ENCODE peak calls at places on chromosomes 5 and 9, in seven cellular contexts. Q is CD8-positive, alpha-beta memory T cell; T is transverse colon; M is HCT116; Z is GM23248; H is RWPE1; I is psoas muscle. L is an unnamed sample.

GRCh38 chr9:122122903-122123632 is 30.0 kb upstream of the TTLL11 start:
- DNase-seq in T (peak), I (peak), H (peak), Q (peak), Z (peak), M (peak), L (peak)

GRCh38 chr9:128899566-128900322 is 17.8 kb downstream of the LRRC8A start:
- DNase-seq in Z (peak), M (no peak), Q (no peak), T (peak), H (peak), I (no peak), L (no peak)

GRCh38 chr9:31304576-31304975 is 1079.9 kb upstream of the ACO1 start:
- DNase-seq in Z (peak), M (peak), H (peak), I (no peak), Q (no peak), T (no peak), L (no peak)

GRCh38 chr5:32355694-32356093 is 43.0 kb upstream of the MTMR12 start:
- DNase-seq in I (no peak), Q (no peak), M (no peak), H (no peak), T (no peak), Z (no peak), L (no peak)

GRCh38 chr9:13588151-13589043 is 308.9 kb upstream of the MPDZ start:
- DNase-seq in H (no peak), I (no peak), Q (no peak), T (no peak), Z (no peak), M (no peak), L (no peak)

GRCh38 chr5:76544268-76544926 is 78.8 kb downstream of the F2RL2 start:
- DNase-seq in Q (peak), Z (peak), M (peak), I (no peak), H (peak), T (peak), L (peak)

GRCh38 chr5:36692791-36693763 is 86.7 kb downstream of the SLC1A3 start:
- DNase-seq in T (peak), I (peak), Z (peak), M (peak), H (peak), Q (no peak), L (no peak)

GRCh38 chr5:62256161-62257017 is 49.6 kb upstream of the KIF2A start:
- DNase-seq in I (no peak), Q (peak), M (no peak), Z (no peak), H (no peak), T (no peak), L (no peak)

GRCh38 chr9:94809778-94810177 is 83.3 kb downstream of the AOPEP start:
- DNase-seq in T (no peak), M (no peak), H (no peak), Z (no peak), Q (no peak), I (no peak), L (no peak)

DNA sequence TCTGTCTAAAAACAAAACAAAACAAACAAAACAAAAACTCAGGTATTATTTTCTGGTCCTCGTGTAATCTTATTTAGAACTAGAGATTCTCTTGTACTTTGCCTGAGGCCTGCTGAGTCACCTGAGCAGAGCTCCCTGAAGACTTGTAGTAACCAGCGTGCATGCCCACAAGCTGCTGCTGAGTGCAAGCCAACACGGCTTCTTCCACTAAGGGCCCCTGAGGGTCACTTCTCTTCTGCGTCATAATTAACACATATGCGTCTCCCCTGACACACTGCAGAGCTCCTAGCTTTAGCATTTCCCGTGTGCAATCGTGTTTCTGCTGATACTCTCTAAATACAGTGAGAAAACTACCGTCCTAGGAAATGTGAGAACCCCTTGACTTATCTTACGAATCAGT is 10.9 kb upstream of the NDFIP1 start:
- DNase-seq in M (no peak), Q (no peak), Z (no peak), I (no peak), T (no peak), H (peak), L (peak)
- H3K27ac ChIP-seq in M (no peak), Q (no peak), Z (no peak), I (no peak), T (no peak), H (no peak), L (peak)

GRCh38 chr9:116689117-116689516 is 2.0 kb downstream of the TRIM32 start:
- DNase-seq in M (no peak), H (no peak), Z (no peak), T (no peak), Q (no peak), I (no peak), L (no peak)

GRCh38 chr9:116686693-116687073 is 422 bp upstream of the TRIM32 start:
- DNase-seq in M (no peak), Z (peak), T (no peak), H (no peak), Q (no peak), I (peak), L (no peak)

GRCh38 chr9:116686135-116686534 is 970 bp upstream of the TRIM32 start:
- DNase-seq in Z (peak), H (no peak), T (no peak), Q (no peak), M (no peak), I (no peak), L (no peak)

GRCh38 chr9:116687074-116687761 is at the start of gene TRIM32:
- DNase-seq in Z (peak), M (peak), H (peak), Q (peak), T (peak), I (peak), L (peak)

DNA sequence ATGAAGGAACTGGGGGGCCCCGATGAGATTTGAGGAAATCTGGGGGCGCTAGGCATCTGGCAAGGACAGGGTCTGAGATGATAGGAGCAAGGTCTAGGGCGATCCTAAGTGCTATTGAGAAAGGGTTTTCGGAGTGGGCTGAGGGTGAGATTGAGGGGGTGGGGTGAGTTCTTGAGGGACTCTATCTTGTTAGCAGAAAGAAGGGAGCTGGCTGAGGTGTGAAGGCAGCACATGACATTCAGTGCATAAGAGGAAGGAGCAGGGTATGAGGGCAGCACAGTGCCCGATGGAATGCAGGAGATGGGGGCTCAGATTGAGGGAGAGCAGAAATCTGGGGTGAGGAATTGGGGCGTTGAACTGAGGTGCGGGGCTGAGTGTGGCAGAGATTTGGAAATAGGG is 656 bp downstream of the TRIM32 start:
- DNase-seq in H (no peak), M (no peak), T (no peak), Q (no peak), Z (peak), I (no peak), L (no peak)
- H3K27ac ChIP-seq in H (peak), M (peak), T (peak), Q (no peak), Z (peak), I (peak), L (peak)

GRCh38 chr5:54547711-54548250 is 30.2 kb downstream of the SNX18 start:
- DNase-seq in Z (peak), H (peak), T (peak), M (no peak), Q (no peak), I (peak), L (no peak)

GRCh38 chr5:54545796-54546195 is 28.2 kb downstream of the SNX18 start:
- DNase-seq in M (no peak), T (peak), Q (no peak), H (peak), I (no peak), Z (no peak), L (no peak)

GRCh38 chr5:54551906-54552305 is 34.3 kb downstream of the SNX18 start:
- DNase-seq in Z (no peak), Q (no peak), H (no peak), T (no peak), I (no peak), M (no peak), L (no peak)

GRCh38 chr5:54551292-54551691 is 33.7 kb downstream of the SNX18 start:
- DNase-seq in T (no peak), M (no peak), I (no peak), H (no peak), Z (no peak), Q (no peak), L (no peak)

DNA sequence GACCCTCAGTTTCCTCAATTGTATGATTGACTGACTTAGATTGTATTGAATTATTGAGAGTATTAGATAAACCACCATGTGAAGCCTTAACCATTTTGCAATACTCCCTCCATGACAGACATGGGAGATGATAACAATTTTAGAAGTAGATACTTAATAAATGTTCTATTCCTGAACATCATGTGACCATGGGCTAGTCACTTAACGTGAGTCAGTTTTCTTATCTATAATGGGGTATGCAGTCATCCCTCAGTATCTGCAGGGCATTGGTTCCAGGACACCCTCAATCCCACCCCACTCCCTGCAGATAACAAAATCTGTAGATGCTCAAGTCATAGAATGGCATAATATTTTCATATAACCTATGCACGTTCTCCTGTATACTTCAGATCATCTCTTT is 31.0 kb downstream of the SNX18 start:
- DNase-seq in Z (no peak), M (no peak), T (no peak), H (no peak), Q (no peak), I (no peak), L (no peak)
- H3K27ac ChIP-seq in Z (no peak), M (no peak), T (no peak), H (no peak), Q (no peak), I (peak), L (no peak)

DNA sequence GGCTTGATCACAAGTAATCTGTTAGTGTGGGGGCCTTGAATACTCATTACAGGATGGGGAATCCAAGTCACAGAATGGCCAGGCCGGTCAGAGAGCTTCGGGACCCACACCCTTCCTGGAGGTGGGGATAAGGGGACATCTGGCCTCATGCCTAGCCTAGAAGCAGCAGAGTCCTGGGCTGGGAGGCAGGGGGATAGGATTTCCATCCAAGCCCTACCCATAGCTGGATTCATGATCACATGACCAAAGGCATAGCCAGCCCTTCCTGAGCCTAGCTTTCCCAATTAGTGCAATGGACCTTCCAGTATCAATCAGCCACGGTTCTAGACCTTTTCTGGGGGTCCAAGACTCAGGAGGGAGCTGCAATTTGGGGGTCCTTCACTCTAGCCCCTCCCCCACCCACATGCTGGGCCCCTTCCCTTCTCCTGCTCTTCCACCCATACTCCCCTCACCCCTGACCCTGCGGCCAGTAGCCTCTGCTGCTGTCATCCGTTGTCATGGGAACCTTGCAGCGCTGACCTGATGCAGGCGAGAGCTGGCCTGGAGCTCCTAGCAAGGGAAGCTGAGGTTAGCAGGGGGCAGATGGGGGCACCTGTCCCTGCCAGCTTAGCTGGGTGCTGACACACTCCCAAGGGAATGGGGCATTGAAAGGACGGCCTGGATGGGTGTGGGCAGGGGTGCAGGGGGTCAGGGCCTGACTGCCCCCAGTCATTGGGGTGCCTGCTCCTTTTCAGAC is 44.6 kb downstream of the CXXC5 start:
- DNase-seq in Z (no peak), M (no peak), T (no peak), H (no peak), I (no peak), Q (no peak), L (no peak)
- H3K27ac ChIP-seq in Z (no peak), M (no peak), T (no peak), H (no peak), I (no peak), Q (no peak), L (no peak)

GRCh38 chr9:137742698-137743097 is 123.9 kb downstream of the EHMT1 start:
- DNase-seq in H (no peak), T (no peak), Z (peak), M (no peak), I (no peak), Q (no peak), L (no peak)
- H3K27ac ChIP-seq in H (peak), T (no peak), Z (no peak), M (no peak), I (no peak), Q (no peak), L (no peak)

GRCh38 chr9:93119703-93119952 is 14.4 kb downstream of the NINJ1 start:
- DNase-seq in Z (no peak), M (no peak), Q (no peak), T (no peak), H (no peak), I (no peak), L (no peak)

GRCh38 chr9:93118863-93119702 is 15.0 kb downstream of the NINJ1 start:
- DNase-seq in Q (no peak), Z (no peak), I (peak), H (no peak), T (no peak), M (no peak), L (no peak)

GRCh38 chr9:93119953-93120845 is 13.9 kb downstream of the NINJ1 start:
- DNase-seq in I (peak), T (peak), Q (peak), Z (peak), H (peak), M (peak), L (no peak)

GRCh38 chr9:93121316-93122241 is 12.5 kb downstream of the NINJ1 start:
- DNase-seq in T (peak), M (no peak), I (no peak), Q (no peak), H (no peak), Z (no peak), L (no peak)

GRCh38 chr9:93120846-93121315 is 13.2 kb downstream of the NINJ1 start:
- DNase-seq in I (no peak), M (no peak), H (no peak), Q (no peak), T (no peak), Z (no peak), L (no peak)
- H3K27ac ChIP-seq in I (no peak), M (no peak), H (peak), Q (no peak), T (peak), Z (no peak), L (no peak)

L was measured in CD8-positive, alpha-beta T cell.